ENCODE peak calls at places on chromosomes 2 and 18, in seven cellular contexts. One of them, this sample, is unnamed.

GRCh38 chr2:40371525-40372277 is 80.2 kb downstream of the SLC8A1 start:
- DNase-seq in HepG2: no peak
- DNase-seq in H1: no peak
- DNase-seq in HCT116: no peak
- DNase-seq in SK-N-SH: peak
- DNase-seq in K562: no peak
- DNase-seq in GM12878: no peak
- DNase-seq in this sample: no peak

GRCh38 chr18:39489426-39489825 is 1923.8 kb upstream of the CELF4 start:
- DNase-seq in HepG2: no peak
- DNase-seq in H1: no peak
- DNase-seq in HCT116: no peak
- DNase-seq in SK-N-SH: no peak
- DNase-seq in K562: no peak
- DNase-seq in GM12878: no peak
- DNase-seq in this sample: no peak

GRCh38 chr2:191959209-191959608 is 112.3 kb upstream of the CAVIN2 start:
- DNase-seq in HepG2: peak
- DNase-seq in H1: no peak
- DNase-seq in HCT116: no peak
- DNase-seq in SK-N-SH: no peak
- DNase-seq in K562: no peak
- DNase-seq in GM12878: no peak
- DNase-seq in this sample: no peak

GRCh38 chr2:237456200-237456731 is 30.8 kb upstream of the MLPH start:
- DNase-seq in HepG2: no peak
- DNase-seq in H1: no peak
- DNase-seq in HCT116: no peak
- DNase-seq in SK-N-SH: no peak
- DNase-seq in K562: no peak
- DNase-seq in GM12878: no peak
- DNase-seq in this sample: no peak

GRCh38 chr2:168519534-168520308 is 63.6 kb downstream of the CERS6 start:
- DNase-seq in HepG2: no peak
- DNase-seq in H1: no peak
- DNase-seq in HCT116: no peak
- DNase-seq in SK-N-SH: no peak
- DNase-seq in K562: no peak
- DNase-seq in GM12878: no peak
- DNase-seq in this sample: no peak

GRCh38 chr2:112803691-112804521 is 19.6 kb upstream of the IL1A start:
- DNase-seq in HepG2: peak
- DNase-seq in H1: no peak
- DNase-seq in HCT116: no peak
- DNase-seq in SK-N-SH: no peak
- DNase-seq in K562: no peak
- DNase-seq in GM12878: no peak
- DNase-seq in this sample: no peak

GRCh38 chr2:172178035-172178434 is 75.3 kb upstream of the DLX2 start:
- DNase-seq in HepG2: no peak
- DNase-seq in H1: no peak
- DNase-seq in HCT116: no peak
- DNase-seq in SK-N-SH: no peak
- DNase-seq in K562: no peak
- DNase-seq in GM12878: no peak
- DNase-seq in this sample: no peak

GRCh38 chr2:222774941-222775340 is 85.9 kb upstream of the ACSL3 start:
- DNase-seq in HepG2: peak
- DNase-seq in H1: no peak
- DNase-seq in HCT116: no peak
- DNase-seq in SK-N-SH: no peak
- DNase-seq in K562: no peak
- DNase-seq in GM12878: no peak
- DNase-seq in this sample: peak

GRCh38 chr2:237790353-237790752 is 8.2 kb upstream of the RBM44 start:
- DNase-seq in HepG2: no peak
- DNase-seq in H1: no peak
- DNase-seq in HCT116: no peak
- DNase-seq in SK-N-SH: no peak
- DNase-seq in K562: no peak
- DNase-seq in GM12878: no peak
- DNase-seq in this sample: no peak

GRCh38 chr2:233350708-233351107 is 3.6 kb upstream of the DGKD start:
- DNase-seq in HepG2: peak
- DNase-seq in H1: no peak
- DNase-seq in HCT116: peak
- DNase-seq in SK-N-SH: peak
- DNase-seq in K562: peak
- DNase-seq in GM12878: no peak
- DNase-seq in this sample: peak

GRCh38 chr2:119366161-119366648 is 429 bp downstream of the C2orf76 start:
- DNase-seq in HepG2: peak
- DNase-seq in H1: no peak
- DNase-seq in HCT116: no peak
- DNase-seq in SK-N-SH: no peak
- DNase-seq in K562: no peak
- DNase-seq in GM12878: no peak
- DNase-seq in this sample: peak

DNA sequence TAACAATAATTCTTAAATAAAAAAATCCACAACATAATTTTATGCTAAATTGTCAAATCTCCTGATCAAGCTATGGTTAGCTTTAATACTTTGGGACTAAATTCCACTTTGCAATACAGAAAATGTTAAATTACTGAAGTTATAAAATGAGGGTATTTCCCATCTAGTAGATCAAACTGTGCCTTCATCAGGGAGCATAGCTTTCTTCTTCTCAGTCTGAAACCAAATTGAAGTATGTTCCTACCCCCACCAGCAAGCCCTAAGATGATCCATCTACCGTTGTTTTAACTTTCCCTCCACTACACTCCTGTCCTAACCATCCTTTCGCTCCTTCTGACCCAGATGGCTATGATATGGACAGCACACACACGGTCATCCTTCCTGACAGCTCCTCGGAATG is 24.4 kb upstream of the STK17B start:
- DNase-seq in HepG2: no peak
- DNase-seq in H1: no peak
- DNase-seq in HCT116: no peak
- DNase-seq in SK-N-SH: no peak
- DNase-seq in K562: no peak
- DNase-seq in GM12878: no peak
- DNase-seq in this sample: no peak
- TF ChIP-seq JUND in HepG2: no peak
- TF ChIP-seq JUND in H1: no peak
- TF ChIP-seq JUND in HCT116: no peak
- TF ChIP-seq JUND in SK-N-SH: no peak
- TF ChIP-seq JUND in K562: no peak
- TF ChIP-seq JUND in GM12878: no peak
- TF ChIP-seq JUND in this sample: no peak

GRCh38 chr2:197805598-197806316 is 1.4 kb downstream of the PLCL1 start:
- DNase-seq in HepG2: no peak
- DNase-seq in H1: no peak
- DNase-seq in HCT116: no peak
- DNase-seq in SK-N-SH: no peak
- DNase-seq in K562: no peak
- DNase-seq in GM12878: no peak
- DNase-seq in this sample: no peak

GRCh38 chr2:197803033-197803444 is 1.4 kb upstream of the PLCL1 start:
- DNase-seq in HepG2: peak
- DNase-seq in H1: no peak
- DNase-seq in HCT116: peak
- DNase-seq in SK-N-SH: peak
- DNase-seq in K562: peak
- DNase-seq in GM12878: peak
- DNase-seq in this sample: peak

GRCh38 chr2:197806317-197806633 is 1.9 kb downstream of the PLCL1 start:
- DNase-seq in HepG2: no peak
- DNase-seq in H1: no peak
- DNase-seq in HCT116: no peak
- DNase-seq in SK-N-SH: no peak
- DNase-seq in K562: no peak
- DNase-seq in GM12878: no peak
- DNase-seq in this sample: no peak

GRCh38 chr2:197804049-197804757 is at the start of gene PLCL1:
- DNase-seq in HepG2: peak
- DNase-seq in H1: peak
- DNase-seq in HCT116: peak
- DNase-seq in SK-N-SH: peak
- DNase-seq in K562: peak
- DNase-seq in GM12878: peak
- DNase-seq in this sample: peak

DNA sequence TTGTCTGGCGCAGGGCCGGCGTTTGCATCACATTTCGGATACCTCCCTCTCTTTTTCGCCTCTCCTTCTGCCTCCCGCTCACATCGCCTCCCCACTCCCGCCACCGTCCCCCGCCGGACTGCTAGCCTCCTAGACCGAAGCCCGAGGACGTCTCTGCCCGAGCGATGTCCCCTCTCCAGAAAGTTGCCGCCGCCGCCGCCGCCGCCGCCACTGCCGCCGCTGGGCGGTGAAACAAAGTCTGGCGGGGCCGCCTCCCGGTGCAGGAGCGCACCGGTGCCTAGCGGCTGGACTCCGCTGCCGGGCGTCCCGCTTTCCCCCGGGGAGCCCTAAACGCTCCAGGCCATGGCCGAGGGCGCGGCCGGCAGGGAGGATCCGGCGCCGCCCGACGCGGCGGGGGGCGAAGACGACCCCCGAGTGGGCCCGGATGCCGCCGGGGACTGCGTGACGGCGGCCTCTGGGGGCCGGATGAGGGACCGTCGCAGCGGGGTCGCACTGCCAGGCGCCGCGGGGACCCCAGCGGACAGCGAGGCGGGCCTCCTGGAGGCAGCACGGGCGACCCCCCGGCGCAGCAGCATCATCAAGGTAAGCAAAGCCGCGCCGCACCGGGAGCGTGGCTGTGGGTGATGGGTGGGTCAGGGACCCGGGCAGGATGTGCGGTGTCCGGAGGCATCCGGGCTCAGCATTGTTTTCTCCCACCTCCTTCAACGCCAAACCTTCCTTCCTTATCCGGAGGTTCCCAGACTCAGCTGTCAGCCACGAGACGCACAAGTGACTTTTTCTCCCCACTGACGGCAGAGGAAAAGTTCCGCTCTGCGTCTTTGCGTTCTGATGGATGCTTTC is 585 bp downstream of the PLCL1 start:
- DNase-seq in HepG2: no peak
- DNase-seq in H1: peak
- DNase-seq in HCT116: no peak
- DNase-seq in SK-N-SH: peak
- DNase-seq in K562: peak
- DNase-seq in GM12878: no peak
- DNase-seq in this sample: peak
- TF ChIP-seq JUND in HepG2: no peak
- TF ChIP-seq JUND in H1: no peak
- TF ChIP-seq JUND in HCT116: no peak
- TF ChIP-seq JUND in SK-N-SH: no peak
- TF ChIP-seq JUND in K562: no peak
- TF ChIP-seq JUND in GM12878: no peak
- TF ChIP-seq JUND in this sample: no peak

DNA sequence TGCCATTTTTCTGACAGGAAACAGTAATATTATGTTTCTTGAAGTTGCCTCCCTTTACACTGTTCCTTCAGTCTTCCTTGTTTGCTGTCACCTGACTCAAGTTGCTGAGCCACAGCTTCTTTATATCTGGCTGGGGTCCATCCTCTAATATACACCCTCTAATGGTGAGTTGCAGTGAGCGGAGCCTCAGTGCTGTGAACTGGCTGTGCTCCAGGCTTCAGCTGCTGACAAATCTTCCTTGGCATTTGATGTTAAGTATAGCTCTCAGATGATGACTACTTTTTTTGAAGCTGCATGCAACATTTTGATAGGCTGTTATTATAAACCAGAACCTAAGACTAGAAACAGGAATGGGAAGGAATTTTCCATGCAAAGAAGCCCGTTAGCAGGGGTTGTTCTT is 366.7 kb downstream of the NUP35 start:
- DNase-seq in HepG2: no peak
- DNase-seq in H1: no peak
- DNase-seq in HCT116: no peak
- DNase-seq in SK-N-SH: no peak
- DNase-seq in K562: no peak
- DNase-seq in GM12878: no peak
- DNase-seq in this sample: no peak
- TF ChIP-seq JUND in HepG2: no peak
- TF ChIP-seq JUND in H1: no peak
- TF ChIP-seq JUND in HCT116: no peak
- TF ChIP-seq JUND in SK-N-SH: no peak
- TF ChIP-seq JUND in K562: no peak
- TF ChIP-seq JUND in GM12878: no peak
- TF ChIP-seq JUND in this sample: no peak

DNA sequence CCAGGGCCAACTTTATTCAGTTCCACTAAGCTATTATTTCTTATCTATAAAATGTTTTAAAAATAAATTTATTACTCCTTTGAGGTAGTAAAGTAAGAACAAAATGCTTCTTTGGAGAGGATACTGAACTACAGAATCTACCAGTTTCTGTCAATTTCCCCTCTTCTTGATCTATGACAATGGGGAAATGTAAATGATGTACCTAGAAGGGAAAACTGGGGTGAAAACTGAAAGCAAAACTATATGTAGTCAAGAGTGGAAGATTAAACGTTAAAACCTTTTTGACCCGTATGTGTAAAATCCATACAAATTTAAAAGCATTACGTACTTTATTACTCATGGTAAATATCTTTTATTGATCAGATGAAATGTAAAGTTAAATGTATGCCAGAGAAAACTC is 1287.8 kb upstream of the TMEFF2 start:
- DNase-seq in HepG2: no peak
- DNase-seq in H1: no peak
- DNase-seq in HCT116: no peak
- DNase-seq in SK-N-SH: no peak
- DNase-seq in K562: no peak
- DNase-seq in GM12878: peak
- DNase-seq in this sample: no peak
- TF ChIP-seq JUND in HepG2: no peak
- TF ChIP-seq JUND in H1: no peak
- TF ChIP-seq JUND in HCT116: no peak
- TF ChIP-seq JUND in SK-N-SH: no peak
- TF ChIP-seq JUND in K562: no peak
- TF ChIP-seq JUND in GM12878: no peak
- TF ChIP-seq JUND in this sample: no peak

GRCh38 chr18:36470896-36471295 is 173.4 kb downstream of the FHOD3 start:
- DNase-seq in HepG2: no peak
- DNase-seq in H1: no peak
- DNase-seq in HCT116: no peak
- DNase-seq in SK-N-SH: no peak
- DNase-seq in K562: no peak
- DNase-seq in GM12878: no peak
- DNase-seq in this sample: no peak

GRCh38 chr18:36471393-36471792 is 173.9 kb downstream of the FHOD3 start:
- DNase-seq in HepG2: no peak
- DNase-seq in H1: no peak
- DNase-seq in HCT116: no peak
- DNase-seq in SK-N-SH: no peak
- DNase-seq in K562: no peak
- DNase-seq in GM12878: no peak
- DNase-seq in this sample: no peak

GRCh38 chr18:36467614-36468013 is 170.1 kb downstream of the FHOD3 start:
- DNase-seq in HepG2: no peak
- DNase-seq in H1: no peak
- DNase-seq in HCT116: no peak
- DNase-seq in SK-N-SH: no peak
- DNase-seq in K562: no peak
- DNase-seq in GM12878: no peak
- DNase-seq in this sample: no peak

GRCh38 chr18:36468161-36468560 is 170.6 kb downstream of the FHOD3 start:
- DNase-seq in HepG2: no peak
- DNase-seq in H1: no peak
- DNase-seq in HCT116: no peak
- DNase-seq in SK-N-SH: peak
- DNase-seq in K562: no peak
- DNase-seq in GM12878: no peak
- DNase-seq in this sample: no peak

GRCh38 chr18:36469471-36469870 is 172.0 kb downstream of the FHOD3 start:
- DNase-seq in HepG2: no peak
- DNase-seq in H1: no peak
- DNase-seq in HCT116: no peak
- DNase-seq in SK-N-SH: no peak
- DNase-seq in K562: no peak
- DNase-seq in GM12878: no peak
- DNase-seq in this sample: no peak
- TF ChIP-seq JUND in HepG2: no peak
- TF ChIP-seq JUND in H1: no peak
- TF ChIP-seq JUND in HCT116: no peak
- TF ChIP-seq JUND in SK-N-SH: no peak
- TF ChIP-seq JUND in K562: no peak
- TF ChIP-seq JUND in GM12878: no peak
- TF ChIP-seq JUND in this sample: no peak

This sample was measured in T47D.